ENCODE peak calls at places on chromosomes 16 and 17, in seven cellular contexts. X is adrenal gland, J is GM12865, L is body of pancreas, O is fibroblast of lung, R is WERI-Rb-1, V is uterus. D is an unnamed sample.

GRCh38 chr17:8140413-8141029 is 11.7 kb downstream of the PER1 start:
- DNase-seq in X (peak; percentile 46), J (no peak), L (no peak), O (no peak), R (no peak), V (no peak), D (no peak)

GRCh38 chr16:13435415-13435814 is 484.5 kb upstream of the ERCC4 start:
- DNase-seq in X (no peak), J (no peak), L (no peak), O (no peak), R (no peak), V (no peak), D (no peak)

GRCh38 chr16:57480754-57481230 is 5.5 kb downstream of the DOK4 start:
- DNase-seq in X (no peak), J (no peak), L (no peak), O (no peak), R (no peak), V (no peak), D (no peak)

GRCh38 chr17:63232565-63233310 is 213.4 kb downstream of the CYB561 start:
- DNase-seq in X (no peak), J (peak; percentile 10), L (no peak), O (no peak), R (peak; percentile 39), V (no peak), D (no peak)

GRCh38 chr16:88769617-88770458 is 15.2 kb downstream of the PIEZO1 start:
- DNase-seq in X (no peak), J (peak; percentile 73), L (peak; percentile 54), O (no peak), R (peak; percentile 76), V (no peak), D (no peak)

GRCh38 chr17:49944451-49944850 is 24.5 kb upstream of the DLX4 start:
- DNase-seq in X (no peak), J (no peak), L (no peak), O (no peak), R (no peak), V (no peak), D (no peak)

GRCh38 chr16:46817961-46818360 is 13.0 kb downstream of the C16orf87 start:
- DNase-seq in X (no peak), J (no peak), L (no peak), O (peak; percentile 59), R (no peak), V (no peak), D (no peak)

GRCh38 chr17:21129023-21129681 is 2.4 kb downstream of the DHRS7B start:
- DNase-seq in X (peak; percentile 30), J (no peak), L (no peak), O (peak; percentile 34), R (peak; percentile 36), V (peak; percentile 32), D (no peak)

GRCh38 chr16:79176987-79177386 is 423.6 kb downstream of the MAF start:
- DNase-seq in X (no peak), J (peak; percentile 2), L (no peak), O (no peak), R (no peak), V (no peak), D (no peak)

GRCh38 chr17:81641825-81642489 is 5.0 kb downstream of the TSPAN10 start:
- DNase-seq in X (no peak), J (no peak), L (no peak), O (peak; percentile 75), R (peak; percentile 36), V (no peak), D (no peak)

GRCh38 chr17:50149425-50150353 is 788 bp downstream of the PPP1R9B start:
- DNase-seq in X (peak; percentile 53), J (peak; percentile 78), L (peak; percentile 70), O (peak; percentile 67), R (peak; percentile 61), V (no peak), D (no peak)

GRCh38 chr16:3121843-3122467 is 9.6 kb downstream of the ZNF205 start:
- DNase-seq in X (no peak), J (no peak), L (no peak), O (no peak), R (no peak), V (no peak), D (no peak)

GRCh38 chr17:28346199-28346580 is 10.6 kb downstream of the TNFAIP1 start:
- DNase-seq in X (no peak), J (no peak), L (no peak), O (peak; percentile 72), R (no peak), V (no peak), D (no peak)

GRCh38 chr17:28348979-28349378 is 8.3 kb downstream of the POLDIP2 start:
- DNase-seq in X (no peak), J (no peak), L (no peak), O (no peak), R (no peak), V (no peak), D (no peak)

GRCh38 chr17:28345420-28346198 is 10.0 kb downstream of the TNFAIP1 start:
- DNase-seq in X (no peak), J (no peak), L (peak; percentile 41), O (peak; percentile 64), R (no peak), V (no peak), D (no peak)

GRCh38 chr17:28347261-28347891 is 10.0 kb downstream of the POLDIP2 start:
- DNase-seq in X (no peak), J (no peak), L (peak; percentile 33), O (peak; percentile 97), R (no peak), V (no peak), D (peak; percentile 52)

GRCh38 chr17:28346746-28347246 is 10.5 kb downstream of the POLDIP2 start:
- DNase-seq in X (peak; percentile 64), J (peak; percentile 36), L (peak; percentile 75), O (no peak), R (peak; percentile 37), V (no peak), D (no peak)
- TF ChIP-seq CTCF in X (peak; percentile 65), J (peak; percentile 21), L (peak; percentile 31), O (peak; percentile 34), R (peak; percentile 29), V (peak; percentile 24), D (peak; percentile 48)

GRCh38 chr17:74646231-74646630 is 22.7 kb upstream of the CD300E start:
- DNase-seq in X (no peak), J (peak; percentile 40), L (no peak), O (peak; percentile 4), R (no peak), V (no peak), D (no peak)
- TF ChIP-seq CTCF in X (no peak), J (peak; percentile 46), L (no peak), O (no peak), R (peak; percentile 70), V (no peak), D (no peak)

GRCh38 chr16:1825381-1825863 is 1.2 kb downstream of the HAGH start:
- DNase-seq in X (peak; percentile 55), J (no peak), L (peak; percentile 70), O (no peak), R (no peak), V (no peak), D (no peak)

GRCh38 chr16:1826691-1827573 is at the start of the genes FAHD1 and HAGH:
- DNase-seq in X (peak; percentile 93), J (peak; percentile 95), L (peak; percentile 93), O (peak; percentile 96), R (peak; percentile 92), V (peak; percentile 89), D (peak; percentile 76)

GRCh38 chr16:1828645-1829410 is 1.8 kb downstream of the FAHD1 start:
- DNase-seq in X (no peak), J (no peak), L (no peak), O (no peak), R (no peak), V (no peak), D (no peak)

GRCh38 chr16:1823821-1824220 is 2.8 kb downstream of the HAGH start:
- DNase-seq in X (peak; percentile 82), J (peak; percentile 83), L (peak; percentile 46), O (peak; percentile 47), R (peak; percentile 72), V (no peak), D (no peak)

GRCh38 chr16:1825864-1826690 is 548 bp downstream of the HAGH start:
- DNase-seq in X (no peak), J (peak; percentile 80), L (peak; percentile 65), O (peak; percentile 58), R (peak; percentile 18), V (no peak), D (no peak)
- TF ChIP-seq CTCF in X (no peak), J (peak; percentile 5), L (no peak), O (no peak), R (no peak), V (peak; percentile 7), D (no peak)

GRCh38 chr16:18050234-18050633 is 286.3 kb downstream of the NPIPA8 start:
- DNase-seq in X (no peak), J (no peak), L (no peak), O (no peak), R (no peak), V (no peak), D (no peak)

GRCh38 chr16:18049454-18050133 is 286.9 kb downstream of the NPIPA8 start:
- DNase-seq in X (no peak), J (no peak), L (no peak), O (no peak), R (no peak), V (no peak), D (no peak)

GRCh38 chr16:18050777-18051176 is 285.8 kb downstream of the NPIPA8 start:
- DNase-seq in X (no peak), J (no peak), L (no peak), O (no peak), R (no peak), V (no peak), D (no peak)

GRCh38 chr16:18048858-18049257 is 287.7 kb downstream of the NPIPA8 start:
- DNase-seq in X (no peak), J (no peak), L (no peak), O (no peak), R (no peak), V (no peak), D (no peak)

GRCh38 chr16:18047761-18048160 is 288.8 kb downstream of the NPIPA8 start:
- DNase-seq in X (no peak), J (no peak), L (no peak), O (no peak), R (no peak), V (no peak), D (no peak)
- TF ChIP-seq CTCF in X (no peak), J (no peak), L (no peak), O (no peak), R (no peak), V (no peak), D (no peak)

GRCh38 chr17:55959756-55960155 is 193.5 kb upstream of the ANKFN1 start:
- DNase-seq in X (no peak), J (no peak), L (no peak), O (no peak), R (no peak), V (no peak), D (no peak)

GRCh38 chr17:55964191-55964590 is 189.1 kb upstream of the ANKFN1 start:
- DNase-seq in X (no peak), J (no peak), L (no peak), O (no peak), R (no peak), V (no peak), D (no peak)

GRCh38 chr17:55965051-55965450 is 188.2 kb upstream of the ANKFN1 start:
- DNase-seq in X (no peak), J (no peak), L (no peak), O (no peak), R (no peak), V (no peak), D (no peak)

DNA sequence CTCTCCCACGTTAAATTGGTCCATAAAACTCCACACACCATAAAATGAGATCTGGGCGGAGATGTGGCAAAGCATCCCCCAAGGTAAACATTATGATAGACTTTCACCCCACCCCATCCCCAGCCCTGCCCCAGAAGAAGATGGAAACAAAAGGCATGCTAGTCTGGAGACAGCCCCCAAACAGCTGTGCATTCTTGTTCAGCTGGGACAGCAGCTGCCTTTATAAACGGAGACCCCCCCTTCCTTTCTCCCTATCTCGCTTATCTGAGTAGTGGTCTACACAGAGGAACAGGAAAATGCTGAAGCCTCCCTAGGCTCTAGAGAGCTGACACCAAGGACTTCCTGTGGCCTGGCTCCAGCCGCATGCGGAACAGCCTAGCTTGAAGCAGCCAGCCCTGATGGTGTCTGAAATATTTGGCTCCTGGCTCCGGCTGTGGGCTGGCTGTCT is 190.3 kb upstream of the ANKFN1 start:
- DNase-seq in X (no peak), J (no peak), L (no peak), O (no peak), R (no peak), V (no peak), D (no peak)
- TF ChIP-seq CTCF in X (no peak), J (no peak), L (no peak), O (no peak), R (no peak), V (no peak), D (no peak)